ENCODE peak calls at places on chromosome 19, in nine cellular contexts. I is stomach, Q is psoas muscle, G is body of pancreas, H is nephron progenitor cell, M is dorsolateral prefrontal cortex, A is fibroblast of lung, D is AG04450, N is B cell. K is an unnamed sample.

GRCh38 chr19:34985249-34986022 is 14.7 kb upstream of the GRAMD1A start:
- DNase-seq in H (no peak), G (peak; percentile 52), I (peak; percentile 57), D (no peak), N (no peak), A (peak; percentile 43), Q (peak; percentile 51), M (no peak), K (no peak)

GRCh38 chr19:35290381-35291135 is 1.4 kb upstream of the MAG start:
- DNase-seq in I (no peak), Q (no peak), N (no peak), A (no peak), H (no peak), G (no peak), D (no peak), M (peak; percentile 76), K (no peak)

GRCh38 chr19:776549-776948 is 20.7 kb upstream of the PTBP1 start:
- DNase-seq in M (no peak), Q (no peak), H (no peak), A (no peak), N (no peak), D (no peak), I (no peak), G (no peak), K (no peak)

GRCh38 chr19:49807888-49808675 is 5.0 kb downstream of the FUZ start:
- DNase-seq in A (no peak), Q (no peak), G (no peak), M (no peak), N (no peak), D (no peak), H (no peak), I (no peak), K (no peak)

GRCh38 chr19:970695-971094 is 13.4 kb upstream of the WDR18 start:
- DNase-seq in I (no peak), A (no peak), N (no peak), H (no peak), M (no peak), D (no peak), G (no peak), Q (no peak), K (no peak)

GRCh38 chr19:7497292-7497691 is 8.5 kb upstream of the PEX11G start:
- DNase-seq in I (no peak), M (no peak), D (no peak), Q (no peak), N (peak; percentile 33), A (no peak), H (peak; percentile 42), G (no peak), K (no peak)

GRCh38 chr19:42143341-42144234 is 11.3 kb upstream of the POU2F2 start:
- DNase-seq in D (no peak), M (no peak), A (peak; percentile 29), H (peak; percentile 91), N (no peak), Q (no peak), I (no peak), G (no peak), K (no peak)

GRCh38 chr19:31232871-31233270 is 116.4 kb downstream of the TSHZ3 start:
- DNase-seq in Q (no peak), I (no peak), N (no peak), H (no peak), A (peak; percentile 95), G (no peak), D (peak; percentile 82), M (no peak), K (no peak)

GRCh38 chr19:35063940-35064818 is 22.7 kb downstream of the HPN start:
- DNase-seq in M (no peak), Q (no peak), N (no peak), A (peak; percentile 75), G (no peak), I (no peak), D (no peak), H (no peak), K (peak; percentile 12)

GRCh38 chr19:409515-410242 is 732 bp upstream of the C2CD4C start:
- DNase-seq in M (peak; percentile 34), G (peak; percentile 21), A (no peak), I (no peak), Q (no peak), D (no peak), H (no peak), N (peak; percentile 65), K (no peak)

GRCh38 chr19:49848938-49849337 is 2.0 kb upstream of the PTOV1 start:
- DNase-seq in G (no peak), D (no peak), N (no peak), A (no peak), M (no peak), H (no peak), I (no peak), Q (no peak), K (no peak)

GRCh38 chr19:50725218-50725931 is 2.2 kb downstream of the CLEC11A start:
- DNase-seq in Q (no peak), I (no peak), A (no peak), M (no peak), G (no peak), D (no peak), H (no peak), N (no peak), K (no peak)

GRCh38 chr19:19319725-19320361 is 466 bp downstream of the SUGP1 start:
- DNase-seq in Q (no peak), H (no peak), M (no peak), G (no peak), A (no peak), D (no peak), N (no peak), I (no peak), K (no peak)

GRCh38 chr19:54449701-54450069 is 686 bp downstream of the LENG8 start:
- DNase-seq in I (no peak), D (no peak), A (peak; percentile 28), Q (no peak), M (no peak), H (no peak), N (no peak), G (no peak), K (no peak)

GRCh38 chr19:54444737-54445136 is 4.3 kb upstream of the LENG8 start:
- DNase-seq in I (no peak), Q (no peak), D (no peak), N (no peak), A (no peak), H (no peak), G (no peak), M (no peak), K (no peak)

GRCh38 chr19:54451331-54451871 is 2.4 kb downstream of the LENG8 start:
- DNase-seq in M (no peak), A (peak; percentile 32), G (no peak), N (no peak), I (no peak), H (no peak), Q (peak; percentile 17), D (no peak), K (no peak)

GRCh38 chr19:54448774-54449700 is at the start of gene LENG8:
- DNase-seq in G (peak; percentile 98), A (peak; percentile 99), I (peak; percentile 98), D (peak; percentile 95), Q (peak; percentile 98), N (peak; percentile 99), H (peak; percentile 91), M (peak; percentile 99), K (peak; percentile 77)

DNA sequence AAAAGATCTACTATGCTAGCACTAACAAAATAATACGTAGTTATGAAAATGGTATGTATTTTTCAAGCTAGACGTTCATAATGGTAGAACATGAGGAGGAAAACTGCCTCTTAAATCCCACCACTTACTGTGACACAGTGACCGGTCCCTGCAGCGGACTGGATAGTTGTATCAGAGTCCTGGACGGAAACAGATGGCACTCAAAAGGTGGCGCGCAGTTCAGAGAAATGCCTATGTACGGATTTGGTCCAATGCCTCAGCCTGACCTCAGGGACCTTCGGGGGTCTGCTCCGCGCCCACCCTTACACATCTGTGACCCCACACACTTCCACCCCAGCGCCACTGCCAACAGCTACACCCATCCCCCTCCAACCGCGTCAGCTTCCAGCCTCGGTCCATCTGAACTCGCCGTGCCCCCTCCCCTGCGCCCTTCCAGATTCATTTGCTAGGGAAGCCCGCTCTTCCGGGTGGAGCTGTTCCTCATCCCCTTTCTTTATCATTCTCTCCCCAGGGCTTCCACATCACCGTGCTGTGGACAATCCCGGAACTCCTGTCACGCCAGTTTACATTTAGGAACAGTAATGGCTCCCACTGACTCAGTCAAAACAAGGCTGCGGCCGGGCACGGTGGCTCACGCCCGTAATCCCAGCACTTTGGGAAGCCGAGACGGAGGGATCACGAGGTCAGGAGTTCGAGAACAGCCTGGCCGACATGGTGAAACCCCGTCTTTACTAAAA is 794 bp upstream of the LENG8 start:
- DNase-seq in Q (peak; percentile 57), G (peak; percentile 71), D (peak; percentile 29), I (no peak), H (peak; percentile 63), N (no peak), M (no peak), A (peak; percentile 61), K (no peak)
- TF ChIP-seq CTCF in Q (no peak), G (no peak), D (peak; percentile 8), I (no peak), H (no peak), N (no peak), M (no peak), A (no peak), K (no peak)

GRCh38 chr19:15124572-15125231 is 17.5 kb downstream of the SYDE1 start:
- DNase-seq in M (no peak), G (peak; percentile 38), D (no peak), N (no peak), A (no peak), H (peak; percentile 80), Q (no peak), I (peak; percentile 55), K (no peak)
- TF ChIP-seq CTCF in M (no peak), G (no peak), D (no peak), N (no peak), A (no peak), H (no peak), Q (no peak), I (no peak), K (no peak)

DNA sequence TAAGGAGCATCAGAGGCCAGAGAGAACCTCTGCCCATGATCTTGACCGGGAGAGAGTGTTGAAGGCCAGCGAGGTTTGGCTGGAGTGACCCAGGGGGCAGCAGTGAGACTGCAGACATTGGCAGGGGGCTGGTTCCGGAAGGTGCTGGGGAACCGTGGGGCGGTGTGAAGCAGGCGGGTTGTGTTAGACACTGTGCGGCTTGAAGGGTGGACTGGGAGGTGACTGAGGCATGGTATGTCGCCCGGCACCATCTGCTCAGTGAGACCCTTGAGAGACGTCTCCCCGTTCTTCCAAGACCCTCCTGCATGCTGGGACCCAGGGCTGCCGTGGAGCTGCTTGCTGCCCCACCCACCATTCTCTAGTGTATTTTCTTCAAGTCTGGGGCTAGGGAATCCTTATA is 24.6 kb downstream of the CARM1 start:
- DNase-seq in M (no peak), N (no peak), I (no peak), A (no peak), H (peak; percentile 31), G (no peak), D (no peak), Q (no peak), K (no peak)
- TF ChIP-seq CTCF in M (no peak), N (no peak), I (no peak), A (no peak), H (no peak), G (no peak), D (no peak), Q (peak; percentile 25), K (peak; percentile 22)

DNA sequence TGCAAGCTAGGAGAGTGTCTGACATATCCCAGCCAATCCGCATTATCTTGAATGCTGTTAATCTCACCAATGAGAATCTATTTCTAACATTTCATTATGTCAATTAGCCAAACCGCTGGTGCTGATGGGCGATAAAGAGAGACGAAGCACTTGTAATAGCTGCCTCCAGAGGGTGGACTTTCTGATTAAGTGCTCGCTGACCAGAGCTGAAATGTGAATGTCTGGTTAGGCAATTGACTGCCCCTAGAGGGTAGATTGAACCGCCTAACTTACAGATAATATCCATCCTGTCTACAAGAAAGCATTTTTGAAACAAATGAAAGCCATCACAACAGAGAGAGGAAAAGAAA is 552 bp upstream of the GRWD1 start:
- DNase-seq in M (no peak), A (peak; percentile 93), G (no peak), Q (no peak), N (peak; percentile 68), H (no peak), I (no peak), D (peak; percentile 85), K (peak; percentile 84)
- TF ChIP-seq CTCF in M (peak; percentile 56), A (peak; percentile 70), G (peak; percentile 62), Q (peak; percentile 45), N (peak; percentile 40), H (peak; percentile 36), I (no peak), D (peak; percentile 89), K (peak; percentile 76)

K was measured in kidney epithelial cell.